ENCODE peak calls at places on chromosomes 3 and 15, in five cellular contexts. Y is A673; J is CD4-positive, CD25-positive, alpha-beta regulatory T cell; Z is substantia nigra; M is PC-9. I is an unnamed sample.

GRCh38 chr3:133506215-133506901 is 67.1 kb upstream of the CDV3 start:
- DNase-seq in J (peak; percentile 90), M (no peak), Y (no peak), Z (no peak), I (no peak)

GRCh38 chr3:25971736-25972135 is 181.8 kb downstream of the OXSM start:
- DNase-seq in J (no peak), M (no peak), Y (no peak), Z (no peak), I (no peak)

GRCh38 chr3:182811269-182811596 is 17.9 kb downstream of the ATP11B start:
- DNase-seq in M (no peak), Z (no peak), Y (no peak), J (no peak), I (no peak)

GRCh38 chr3:14358426-14359211 is 43.8 kb upstream of the SLC6A6 start:
- DNase-seq in Z (no peak), J (no peak), M (no peak), Y (no peak), I (no peak)

GRCh38 chr3:54826255-54826691 is 101.6 kb downstream of the LRTM1 start:
- DNase-seq in M (no peak), Y (peak; percentile 55), J (no peak), Z (no peak), I (no peak)

GRCh38 chr15:62624541-62625399 is 417.8 kb upstream of the TPM1 start:
- DNase-seq in M (no peak), J (peak; percentile 2), Z (no peak), Y (no peak), I (peak; percentile 33)

GRCh38 chr3:24023249-24023648 is 78.2 kb downstream of the NR1D2 start:
- DNase-seq in Y (no peak), Z (no peak), M (no peak), J (no peak), I (no peak)

GRCh38 chr3:135805752-135806151 is 159.8 kb upstream of the PPP2R3A start:
- DNase-seq in M (no peak), J (no peak), Y (no peak), Z (no peak), I (no peak)

GRCh38 chr3:78737988-78738387 is 1029.8 kb downstream of the ROBO1 start:
- DNase-seq in J (no peak), Z (no peak), Y (peak; percentile 97), M (no peak), I (peak; percentile 45)

GRCh38 chr3:112321867-112322652 is 10.9 kb upstream of the CD200 start:
- DNase-seq in Y (no peak), M (no peak), Z (no peak), J (no peak), I (no peak)

GRCh38 chr3:119747355-119747754 is 34.5 kb upstream of the NR1I2 start:
- DNase-seq in J (no peak), Z (no peak), Y (no peak), M (no peak), I (no peak)

GRCh38 chr3:119746423-119746822 is 35.5 kb upstream of the NR1I2 start:
- DNase-seq in M (no peak), Z (no peak), Y (no peak), J (no peak), I (no peak)

GRCh38 chr3:119743921-119744320 is 38.0 kb upstream of the NR1I2 start:
- DNase-seq in Z (no peak), J (no peak), M (no peak), Y (no peak), I (no peak)

GRCh38 chr3:119745942-119746341 is 36.0 kb upstream of the NR1I2 start:
- DNase-seq in Y (no peak), Z (no peak), M (no peak), J (no peak), I (no peak)

GRCh38 chr3:119741701-119742100 is 38.9 kb downstream of the CFAP91 start:
- DNase-seq in J (no peak), Z (no peak), M (no peak), Y (no peak), I (no peak)
- H3K27ac ChIP-seq in J (no peak overlapping the region), Z (no peak overlapping the region), M (no peak overlapping the region), Y (no peak overlapping the region), I (no peak overlapping the region)

DNA sequence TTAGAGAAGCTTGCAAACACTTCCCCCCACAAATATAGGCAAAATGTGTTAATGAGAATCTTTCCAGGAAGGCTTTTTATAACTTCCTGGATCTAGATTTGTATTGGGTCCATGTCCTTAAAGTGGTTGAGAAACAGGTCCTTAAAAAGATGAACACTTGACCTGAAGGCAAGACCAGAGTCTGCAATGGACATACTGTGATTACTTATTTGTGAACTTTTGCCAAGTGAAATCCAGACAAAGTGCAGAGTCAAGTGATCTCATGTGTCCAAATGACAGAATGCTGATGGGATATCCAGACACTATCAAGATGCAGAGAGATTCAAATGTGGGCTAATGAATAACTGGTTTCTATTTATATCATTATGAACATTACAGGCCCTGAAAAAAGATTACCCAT is 43.8 kb downstream of the FRMD4B start:
- DNase-seq in M (no peak), Z (no peak), Y (no peak), J (no peak), I (no peak)
- H3K27ac ChIP-seq in M (no peak overlapping the region), Z (no peak overlapping the region), Y (no peak overlapping the region), J (no peak overlapping the region), I (no peak overlapping the region)

GRCh38 chr15:100614336-100614735 is 11.9 kb downstream of the ASB7 start:
- DNase-seq in Y (no peak), Z (no peak), J (no peak), M (no peak), I (no peak)
- H3K27ac ChIP-seq in Y (no peak overlapping the region), Z (no peak overlapping the region), J (no peak overlapping the region), M (no peak overlapping the region), I (no peak overlapping the region)

DNA sequence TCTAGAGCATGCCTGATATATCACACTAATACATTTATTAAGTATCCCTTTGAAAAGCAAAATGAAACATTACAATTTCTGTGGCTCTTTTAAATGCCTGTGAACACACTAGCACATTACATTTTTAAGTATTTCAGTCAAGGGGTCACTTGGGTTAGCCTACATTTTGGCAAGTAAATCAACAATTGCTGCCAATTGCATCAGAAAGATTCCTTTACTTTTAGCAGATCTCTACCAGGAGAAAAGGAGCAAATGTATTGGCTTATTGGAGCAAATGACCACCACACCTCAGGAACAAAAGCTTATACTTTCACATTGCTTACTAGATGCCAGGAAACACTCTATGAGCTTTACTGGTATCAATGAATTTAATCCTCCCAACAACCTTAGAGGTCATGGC is 947.1 kb downstream of the FHIT start:
- DNase-seq in Y (no peak), M (no peak), Z (no peak), J (no peak), I (no peak)
- H3K27ac ChIP-seq in Y (no peak overlapping the region), M (no peak overlapping the region), Z (no peak overlapping the region), J (no peak overlapping the region), I (no peak overlapping the region)

GRCh38 chr15:40906101-40906946 is 12.1 kb downstream of the VPS18 start:
- DNase-seq in J (peak; percentile 73), M (peak; percentile 98), Y (peak; percentile 83), Z (peak; percentile 47), I (peak; percentile 70)

GRCh38 chr15:40911139-40911538 is 16.9 kb downstream of the VPS18 start:
- DNase-seq in Y (no peak), Z (no peak), M (no peak), J (no peak), I (no peak)

GRCh38 chr15:40906947-40907802 is 12.9 kb downstream of the VPS18 start:
- DNase-seq in M (no peak), J (peak; percentile 86), Z (peak; percentile 45), Y (peak; percentile 77), I (no peak)

GRCh38 chr15:40909662-40910625 is 15.7 kb downstream of the VPS18 start:
- DNase-seq in M (no peak), Y (no peak), J (no peak), Z (no peak), I (no peak)

DNA sequence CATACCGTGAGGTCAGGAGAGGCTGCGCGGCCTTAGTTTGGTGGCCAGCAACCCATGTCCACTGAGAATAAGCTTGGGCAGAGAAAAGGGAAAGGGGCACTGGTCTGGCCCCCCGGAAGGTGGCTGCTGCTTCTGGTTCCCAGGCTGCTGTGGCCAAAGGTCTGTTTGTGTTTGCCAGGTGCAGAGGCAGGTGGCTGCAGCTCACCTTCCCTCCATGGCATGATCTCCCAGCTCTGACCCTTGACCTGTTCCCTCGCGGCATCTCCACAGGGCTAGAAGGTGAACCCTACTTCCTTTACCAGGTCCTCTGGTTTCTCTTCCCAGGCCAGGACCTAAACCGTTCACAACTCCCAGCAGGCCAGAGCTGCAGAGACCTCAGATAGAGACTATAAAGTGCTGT is 13.8 kb downstream of the VPS18 start:
- DNase-seq in Y (no peak), M (no peak), J (no peak), Z (no peak), I (no peak)
- H3K27ac ChIP-seq in Y (no peak overlapping the region), M (no peak overlapping the region), J (peak overlapping the region; percentile 83), Z (peak overlapping the region; percentile 77), I (no peak overlapping the region)

DNA sequence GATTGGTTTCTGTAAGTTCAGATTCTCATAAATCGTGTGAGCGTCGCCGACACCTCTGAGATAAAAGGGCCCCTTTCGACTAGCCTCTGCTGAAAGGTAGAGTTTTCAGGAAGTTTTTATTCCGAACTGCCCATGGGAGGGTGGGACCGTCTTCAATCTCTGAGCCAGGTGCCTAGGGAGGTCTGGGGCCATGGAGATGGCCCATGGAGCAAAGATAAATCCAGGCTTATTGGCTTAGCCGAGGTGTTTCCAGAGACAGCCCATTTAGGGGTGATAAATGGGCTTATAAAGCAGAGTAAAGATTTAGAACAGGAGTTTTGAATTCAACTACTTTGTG is 442 bp downstream of the QTRT2 start:
- DNase-seq in Y (no peak), M (no peak), J (no peak), Z (no peak), I (no peak)
- H3K27ac ChIP-seq in Y (peak overlapping the region; percentile 65), M (peak overlapping the region; percentile 66), J (peak overlapping the region; percentile 93), Z (peak overlapping the region; percentile 70), I (peak overlapping the region; percentile 94)

I was measured in foreskin keratinocyte.